ENCODE peak calls at places on chromosomes 6 and 20, in nine cellular contexts. V is occipital lobe; F is effector CD4-positive, alpha-beta T cell; J is A549; W is fibroblast of pulmonary artery; Y is heart right ventricle; L is heart left ventricle; X is germinal center; E is KG1. O is an unnamed sample.

GRCh38 chr20:6705920-6706500 is 61.5 kb upstream of the BMP2 start:
- DNase-seq in Y (no peak), E (no peak), V (no peak), X (no peak), W (no peak), F (no peak), J (no peak), L (no peak), O (no peak)

GRCh38 chr6:68633654-68634502 is 1.2 kb upstream of the ADGRB3 start:
- DNase-seq in E (no peak), W (no peak), V (no peak), X (no peak), L (no peak), Y (no peak), J (no peak), F (no peak), O (no peak)

GRCh38 chr6:131787079-131787478 is 20.7 kb upstream of the ENPP1 start:
- DNase-seq in F (no peak), V (no peak), X (no peak), Y (no peak), J (no peak), E (no peak), L (no peak), W (no peak), O (no peak)

GRCh38 chr20:62816031-62816878 is 595 bp upstream of the COL9A3 start:
- DNase-seq in L (no peak), Y (no peak), X (no peak), V (no peak), J (no peak), E (no peak), F (no peak), W (no peak), O (no peak)

GRCh38 chr6:31079656-31080261 is 32.6 kb downstream of the C6orf15 start:
- DNase-seq in F (peak; percentile 58), Y (peak; percentile 40), W (peak; percentile 76), L (peak; percentile 42), V (peak; percentile 45), J (peak; percentile 53), X (peak; percentile 51), E (no peak), O (peak; percentile 69)

GRCh38 chr6:156638581-156638980 is 138.6 kb upstream of the ARID1B start:
- DNase-seq in W (no peak), V (no peak), X (no peak), F (no peak), J (no peak), Y (no peak), L (no peak), E (no peak), O (no peak)

GRCh38 chr20:47276856-47277541 is 79.5 kb downstream of the ZMYND8 start:
- DNase-seq in F (no peak), J (no peak), V (peak; percentile 48), E (no peak), Y (peak; percentile 63), L (peak; percentile 80), W (peak; percentile 69), X (no peak), O (peak; percentile 90)

GRCh38 chr20:58664883-58665282 is 13.8 kb downstream of the STX16 start:
- DNase-seq in L (no peak), F (no peak), Y (no peak), E (no peak), W (no peak), X (no peak), V (no peak), J (no peak), O (no peak)

GRCh38 chr20:58480455-58481356 is 34.5 kb downstream of the APCDD1L start:
- DNase-seq in X (no peak), W (no peak), Y (no peak), F (no peak), E (no peak), L (no peak), V (no peak), J (no peak), O (no peak)

GRCh38 chr6:106098383-106099234 is 12.5 kb downstream of the PRDM1 start:
- DNase-seq in F (peak; percentile 70), E (no peak), L (no peak), Y (no peak), V (no peak), W (peak; percentile 72), J (peak; percentile 61), X (no peak), O (no peak)

GRCh38 chr6:146041282-146041681 is 12.4 kb downstream of the GRM1 start:
- DNase-seq in L (no peak), W (peak; percentile 56), F (no peak), X (no peak), J (peak; percentile 22), Y (no peak), E (no peak), V (no peak), O (no peak)

GRCh38 chr6:130681028-130681427 is 146.2 kb upstream of the SMLR1 start:
- DNase-seq in F (no peak), L (no peak), W (peak; percentile 81), E (no peak), Y (no peak), V (no peak), J (no peak), X (no peak), O (no peak)

GRCh38 chr6:39937686-39938333 is 3.5 kb upstream of the MOCS1 start:
- DNase-seq in E (no peak), Y (no peak), X (no peak), V (no peak), J (no peak), W (no peak), F (no peak), L (no peak), O (no peak)

GRCh38 chr6:33958863-33959651 is 155.3 kb upstream of the MLN start:
- DNase-seq in L (no peak), V (no peak), E (no peak), X (no peak), J (no peak), W (no peak), Y (no peak), F (no peak), O (no peak)

GRCh38 chr6:31834367-31834703 is 6.8 kb downstream of the HSPA1B start:
- DNase-seq in X (peak; percentile 75), E (peak; percentile 88), Y (peak; percentile 90), V (peak; percentile 78), J (peak; percentile 89), W (peak; percentile 85), F (no peak), L (peak; percentile 92), O (peak; percentile 87)

GRCh38 chr20:36170542-36171215 is 16.1 kb downstream of the EPB41L1 start:
- DNase-seq in X (no peak), F (no peak), E (no peak), L (no peak), Y (no peak), V (no peak), W (no peak), J (no peak), O (no peak)

GRCh38 chr20:22453244-22454080 is 130.9 kb downstream of the FOXA2 start:
- DNase-seq in J (peak; percentile 77), L (no peak), F (no peak), X (no peak), E (no peak), W (peak; percentile 26), V (no peak), Y (no peak), O (no peak)

GRCh38 chr6:2228392-2228791 is 17.0 kb downstream of the GMDS start:
- DNase-seq in F (no peak), E (no peak), W (no peak), V (no peak), Y (no peak), J (no peak), X (no peak), L (no peak), O (no peak)

GRCh38 chr20:47355489-47356219 is 845 bp downstream of the ZMYND8 start:
- DNase-seq in V (peak; percentile 39), E (no peak), W (peak; percentile 56), L (no peak), Y (no peak), F (no peak), X (no peak), J (no peak), O (no peak)

GRCh38 chr6:11412011-11412424 is 125.5 kb upstream of the TMEM170B start:
- DNase-seq in V (no peak), W (peak; percentile 65), F (no peak), E (no peak), Y (no peak), L (no peak), J (no peak), X (no peak), O (no peak)

GRCh38 chr20:32139947-32140346 is 30.4 kb downstream of the TM9SF4 start:
- DNase-seq in Y (no peak), J (no peak), V (no peak), X (no peak), L (no peak), F (no peak), E (no peak), W (no peak), O (no peak)

GRCh38 chr20:37351689-37352610 is 6.0 kb downstream of the SRC start:
- DNase-seq in E (no peak), W (no peak), F (no peak), V (no peak), J (no peak), Y (no peak), X (no peak), L (no peak), O (peak; percentile 44)

GRCh38 chr6:106886922-106887797 is 87.4 kb downstream of the CD24 start:
- DNase-seq in F (no peak), Y (no peak), V (no peak), J (peak; percentile 19), L (no peak), E (no peak), X (no peak), W (no peak), O (no peak)

GRCh38 chr6:21522007-21522758 is 71.4 kb upstream of the SOX4 start:
- DNase-seq in V (no peak), F (no peak), W (no peak), Y (no peak), J (no peak), L (no peak), E (no peak), X (no peak), O (no peak)

GRCh38 chr20:57455386-57455785 is 64.2 kb downstream of the RBM38 start:
- DNase-seq in W (no peak), L (no peak), J (no peak), E (no peak), V (no peak), F (no peak), X (no peak), Y (no peak), O (no peak)

GRCh38 chr6:23213651-23214050 is 644.3 kb downstream of the HDGFL1 start:
- DNase-seq in L (no peak), Y (no peak), W (no peak), J (no peak), E (no peak), V (no peak), X (no peak), F (no peak), O (no peak)

GRCh38 chr6:130513770-130514169 is 148.0 kb downstream of the TMEM200A start:
- DNase-seq in V (no peak), W (peak; percentile 39), E (peak; percentile 91), J (no peak), L (no peak), F (peak; percentile 8), Y (no peak), X (peak; percentile 47), O (no peak)

GRCh38 chr20:11675920-11676617 is 241.6 kb upstream of the BTBD3 start:
- DNase-seq in F (no peak), Y (no peak), E (no peak), L (no peak), J (no peak), X (no peak), W (no peak), V (no peak), O (peak; percentile 70)

GRCh38 chr6:11460001-11460668 is 77.4 kb upstream of the TMEM170B start:
- DNase-seq in W (peak; percentile 62), Y (no peak), X (peak; percentile 24), J (peak; percentile 34), F (no peak), L (no peak), E (no peak), V (no peak), O (no peak)

GRCh38 chr6:30067460-30068139 is 602 bp downstream of the PPP1R11 start:
- DNase-seq in W (no peak), Y (no peak), V (no peak), J (no peak), E (no peak), F (no peak), L (no peak), X (no peak), O (no peak)

GRCh38 chr20:13141541-13141940 is 79.5 kb upstream of the ISM1 start:
- DNase-seq in L (no peak), W (no peak), V (no peak), Y (no peak), E (no peak), J (no peak), X (no peak), F (no peak), O (no peak)

O was measured in posterior cingulate gyrus.